ENCODE peak calls at places on chromosome 22, in seven cellular contexts. O is heart left ventricle, L is cardiac muscle cell, K is lung, B is tibial nerve, M is transverse colon, G is H9. W is an unnamed sample.

GRCh38 chr22:29479417-29480261 is at the start of gene NEFH:
- DNase-seq in O (no peak), L (peak), K (no peak), B (no peak), M (no peak), G (peak), W (no peak)

GRCh38 chr22:37370306-37370979 is 56.8 kb downstream of the ELFN2 start:
- DNase-seq in O (no peak), L (no peak), K (peak), B (no peak), M (peak), G (no peak), W (peak)

GRCh38 chr22:37173709-37174108 is 14.3 kb downstream of the C1QTNF6 start:
- DNase-seq in O (peak), L (no peak), K (no peak), B (no peak), M (no peak), G (no peak), W (no peak)

GRCh38 chr22:37324340-37325023 is 42.2 kb downstream of the CYTH4 start:
- DNase-seq in O (no peak), L (no peak), K (no peak), B (no peak), M (no peak), G (no peak), W (no peak)

GRCh38 chr22:32880061-32880460 is 78.6 kb downstream of the TIMP3 start:
- DNase-seq in O (no peak), L (no peak), K (no peak), B (no peak), M (no peak), G (no peak), W (no peak)

GRCh38 chr22:50561401-50562074 is 1.2 kb downstream of the SYCE3 start:
- DNase-seq in O (no peak), L (no peak), K (no peak), B (no peak), M (no peak), G (no peak), W (no peak)

GRCh38 chr22:37484115-37485005 is 1.8 kb downstream of the MFNG start:
- DNase-seq in O (peak), L (no peak), K (peak), B (peak), M (peak), G (no peak), W (peak)

GRCh38 chr22:37190262-37190780 is 2.3 kb upstream of the C1QTNF6 start:
- DNase-seq in O (no peak), L (peak), K (no peak), B (no peak), M (no peak), G (no peak), W (no peak)

GRCh38 chr22:23182289-23183106 is 2.2 kb downstream of the BCR start:
- DNase-seq in O (peak), L (peak), K (no peak), B (no peak), M (no peak), G (no peak), W (peak)

GRCh38 chr22:42692239-42693054 is 28.2 kb downstream of the A4GALT start:
- DNase-seq in O (peak), L (no peak), K (no peak), B (no peak), M (no peak), G (no peak), W (peak)
- H3K27ac ChIP-seq in O (peak), L (no peak), K (no peak), B (peak), M (peak), G (no peak), W (peak)

DNA sequence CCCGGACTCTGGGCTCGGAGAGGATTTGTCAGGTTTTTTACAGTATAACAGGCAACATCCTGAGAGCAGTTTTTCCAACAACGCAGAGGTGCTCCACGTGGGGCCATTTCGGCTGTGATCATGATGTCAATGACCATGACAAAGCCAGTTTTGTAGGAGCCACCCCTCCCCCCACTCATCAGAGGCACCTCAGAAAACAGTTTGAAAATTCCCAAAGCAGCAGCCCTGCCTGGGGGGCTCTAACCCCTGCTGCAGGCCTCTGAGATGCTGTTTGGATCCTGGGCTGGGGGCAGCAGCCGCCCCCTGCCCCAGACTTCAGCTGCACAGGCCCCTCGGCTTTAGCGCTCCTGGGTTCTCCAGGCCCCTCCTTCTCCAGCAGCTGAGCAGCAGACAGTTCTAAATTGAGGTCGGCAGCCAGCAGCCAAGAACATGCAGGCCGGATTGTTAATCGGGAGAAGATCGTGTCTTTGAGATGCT is 19.4 kb downstream of the NFAM1 start:
- DNase-seq in O (no peak), L (peak), K (no peak), B (no peak), M (no peak), G (peak), W (no peak)
- H3K27ac ChIP-seq in O (no peak), L (peak), K (no peak), B (no peak), M (no peak), G (no peak), W (no peak)

GRCh38 chr22:35526333-35526979 is 14.2 kb upstream of the RASD2 start:
- DNase-seq in O (no peak), L (no peak), K (no peak), B (no peak), M (no peak), G (no peak), W (no peak)
- H3K27ac ChIP-seq in O (no peak), L (no peak), K (no peak), B (no peak), M (no peak), G (no peak), W (no peak)

DNA sequence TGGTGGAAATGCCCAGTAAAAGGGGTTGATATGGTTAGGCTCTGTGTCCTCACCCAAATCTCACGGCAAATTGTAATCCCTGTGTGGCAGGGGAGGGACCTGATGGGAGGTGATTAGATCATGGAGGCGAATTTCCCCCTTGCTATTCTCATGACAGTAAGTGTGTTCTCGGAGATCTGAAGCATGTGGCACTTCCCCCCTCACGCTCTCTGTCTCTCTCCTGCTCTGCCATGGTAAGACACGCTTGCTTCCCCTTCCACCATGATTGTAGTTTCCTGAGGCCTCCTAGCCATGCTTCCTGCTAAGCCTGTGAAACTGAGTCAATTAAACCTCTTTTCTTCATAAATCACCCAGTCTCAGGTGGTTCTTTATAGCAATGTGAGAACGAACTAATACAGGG is 37.4 kb downstream of the PACSIN2 start:
- DNase-seq in O (no peak), L (no peak), K (no peak), B (no peak), M (no peak), G (no peak), W (no peak)
- H3K27ac ChIP-seq in O (peak), L (no peak), K (no peak), B (peak), M (peak), G (no peak), W (no peak)

DNA sequence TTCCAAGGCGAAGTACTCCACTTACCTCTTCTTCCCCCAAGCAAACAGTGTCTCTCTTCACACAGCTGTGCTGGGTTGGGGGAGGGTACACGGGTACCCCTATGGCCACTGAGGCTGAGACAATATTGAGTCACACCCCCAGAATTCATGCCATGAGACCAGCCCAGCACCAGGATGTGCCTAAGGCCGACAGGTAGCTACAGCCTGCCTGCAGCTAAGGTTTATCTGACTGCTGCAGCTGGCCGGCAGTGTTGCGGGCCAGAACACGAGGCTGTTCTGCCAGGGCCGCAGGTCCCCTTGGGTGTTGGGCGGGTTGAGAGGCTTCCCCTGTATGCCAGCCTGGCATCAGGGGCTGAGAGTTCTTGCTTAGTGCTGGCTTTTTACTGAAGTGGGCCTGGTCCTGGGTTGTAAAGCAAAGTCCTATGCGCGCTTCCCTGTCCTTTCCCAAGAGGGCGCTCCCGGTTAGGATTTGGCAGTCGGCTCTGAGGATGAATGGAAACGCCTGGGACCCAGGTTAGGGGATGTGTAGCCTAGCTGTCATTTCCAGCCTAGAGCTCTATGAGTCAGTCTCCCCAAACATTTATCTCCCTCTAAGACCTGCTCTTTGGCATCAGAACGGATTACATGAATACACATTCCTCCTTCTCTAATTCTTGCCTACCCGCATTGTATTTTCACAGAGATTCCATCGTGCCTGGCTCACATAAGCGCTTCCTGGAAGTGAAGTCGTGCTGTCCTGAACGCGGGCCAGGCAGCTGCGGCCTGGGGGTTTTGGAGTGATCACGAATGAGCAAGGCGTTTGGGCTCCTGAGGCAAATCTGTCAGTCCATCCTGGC is 7.1 kb downstream of the USP18 start:
- DNase-seq in O (peak), L (peak), K (peak), B (peak), M (peak), G (peak), W (peak)
- H3K27ac ChIP-seq in O (peak), L (no peak), K (no peak), B (peak), M (peak), G (no peak), W (no peak)

GRCh38 chr22:46687045-46687444 is 51.0 kb downstream of the CERK start:
- DNase-seq in O (no peak), L (no peak), K (no peak), B (no peak), M (no peak), G (no peak), W (no peak)

GRCh38 chr22:46684706-46685105 is 53.3 kb downstream of the CERK start:
- DNase-seq in O (no peak), L (peak), K (no peak), B (no peak), M (peak), G (no peak), W (peak)

GRCh38 chr22:46688949-46689348 is 49.1 kb downstream of the CERK start:
- DNase-seq in O (peak), L (no peak), K (no peak), B (no peak), M (peak), G (no peak), W (no peak)

GRCh38 chr22:46687460-46687859 is 50.6 kb downstream of the CERK start:
- DNase-seq in O (no peak), L (no peak), K (no peak), B (no peak), M (no peak), G (no peak), W (no peak)

GRCh38 chr22:46686221-46686872 is 51.7 kb downstream of the CERK start:
- DNase-seq in O (peak), L (no peak), K (no peak), B (no peak), M (no peak), G (no peak), W (no peak)
- H3K27ac ChIP-seq in O (peak), L (peak), K (peak), B (no peak), M (peak), G (no peak), W (no peak)

DNA sequence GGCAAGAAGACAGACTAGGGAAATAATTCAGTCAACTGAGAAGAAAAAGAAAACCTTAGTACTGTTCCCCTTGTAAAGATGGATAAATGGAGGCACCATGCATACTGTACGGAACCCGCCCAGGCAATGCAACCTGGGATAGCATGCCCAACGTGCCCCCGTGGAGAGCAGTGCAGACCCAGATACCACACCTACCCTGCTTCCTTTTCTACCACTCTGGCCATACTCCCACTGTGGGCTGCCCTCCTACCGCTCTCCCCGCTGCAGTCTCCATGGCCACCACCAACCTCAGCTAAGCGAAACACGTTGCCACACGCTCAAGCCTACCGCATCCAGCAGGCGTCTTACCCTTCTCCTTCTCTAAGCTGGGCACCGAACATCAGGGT is 117.4 kb upstream of the SERPIND1 start:
- DNase-seq in O (no peak), L (no peak), K (no peak), B (no peak), M (no peak), G (peak), W (no peak)
- H3K27ac ChIP-seq in O (no peak), L (no peak), K (no peak), B (no peak), M (no peak), G (no peak), W (no peak)

DNA sequence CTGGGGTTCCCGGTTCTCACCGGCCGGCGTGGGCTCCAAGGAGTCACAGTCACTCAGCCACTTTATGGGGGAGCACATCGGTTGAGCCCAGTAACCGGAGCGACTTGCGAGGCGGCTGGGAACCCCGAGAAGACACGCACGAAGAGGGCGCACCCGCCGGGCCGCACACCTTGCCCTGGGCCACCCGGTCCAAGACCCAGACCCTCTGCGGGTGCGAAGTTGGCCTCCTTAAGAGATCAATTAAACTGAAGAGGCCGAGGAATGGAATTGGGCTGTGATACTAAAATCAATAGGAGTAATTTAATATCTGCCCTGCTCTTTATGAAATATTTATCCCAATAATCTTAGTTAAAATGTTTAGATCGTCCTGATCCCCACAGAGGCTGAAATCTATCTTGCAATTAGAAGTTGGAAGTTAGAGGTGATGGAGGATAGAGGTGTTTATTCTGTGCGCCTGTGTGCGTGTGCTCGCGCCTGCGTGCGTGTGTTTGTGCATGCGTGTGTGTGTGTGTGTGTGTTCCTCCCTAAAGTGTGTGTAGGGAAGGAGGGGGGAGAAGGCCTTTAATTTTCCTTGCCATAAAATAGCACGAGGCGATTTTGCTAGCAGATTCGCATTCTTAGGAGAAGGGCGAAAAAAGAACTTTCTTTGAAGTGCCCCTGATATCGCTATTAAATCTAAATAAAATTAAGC is 978 bp upstream of the MN1 start:
- DNase-seq in O (peak), L (no peak), K (no peak), B (no peak), M (no peak), G (no peak), W (no peak)
- H3K27ac ChIP-seq in O (peak), L (peak), K (no peak), B (no peak), M (peak), G (no peak), W (no peak)

DNA sequence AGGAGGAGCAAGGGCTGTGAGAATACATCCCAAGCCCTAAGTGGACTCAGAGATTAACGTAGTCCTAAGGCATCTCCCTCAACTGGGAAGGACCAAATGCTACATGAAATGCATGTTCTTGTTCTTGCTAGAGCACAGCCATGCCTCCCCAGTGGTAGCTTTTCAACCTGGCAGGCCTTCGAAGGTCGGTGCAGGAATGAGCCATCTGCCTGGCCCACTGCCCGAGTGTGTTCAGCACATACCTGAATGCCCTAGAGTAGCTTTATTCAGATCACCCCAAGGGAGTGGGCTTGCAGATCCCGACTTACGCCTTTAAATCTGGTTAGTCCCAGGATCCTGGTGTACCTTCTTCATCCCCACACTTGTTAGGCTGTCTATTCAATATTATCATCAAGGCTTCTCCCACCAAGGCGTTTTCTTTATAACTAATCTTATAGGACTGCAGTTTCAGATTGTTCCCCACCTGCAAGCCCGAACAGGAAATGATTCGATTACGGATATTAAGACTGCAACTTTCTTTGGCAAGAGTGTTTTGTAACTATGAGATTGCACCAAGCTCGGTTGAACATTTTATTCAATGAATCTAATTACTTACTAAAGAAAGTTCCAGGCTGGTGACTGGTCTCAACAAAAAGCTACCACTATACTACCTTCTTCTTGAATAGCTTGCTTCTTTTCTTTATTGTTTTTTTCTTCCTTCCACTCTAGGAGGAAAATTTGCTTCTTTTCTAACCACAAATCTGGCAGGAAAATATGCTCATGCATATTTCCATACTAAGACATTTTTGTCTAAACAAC is 115.6 kb downstream of the SGSM3 start:
- DNase-seq in O (no peak), L (no peak), K (no peak), B (no peak), M (no peak), G (no peak), W (no peak)
- H3K27ac ChIP-seq in O (no peak), L (no peak), K (no peak), B (peak), M (no peak), G (no peak), W (no peak)

DNA sequence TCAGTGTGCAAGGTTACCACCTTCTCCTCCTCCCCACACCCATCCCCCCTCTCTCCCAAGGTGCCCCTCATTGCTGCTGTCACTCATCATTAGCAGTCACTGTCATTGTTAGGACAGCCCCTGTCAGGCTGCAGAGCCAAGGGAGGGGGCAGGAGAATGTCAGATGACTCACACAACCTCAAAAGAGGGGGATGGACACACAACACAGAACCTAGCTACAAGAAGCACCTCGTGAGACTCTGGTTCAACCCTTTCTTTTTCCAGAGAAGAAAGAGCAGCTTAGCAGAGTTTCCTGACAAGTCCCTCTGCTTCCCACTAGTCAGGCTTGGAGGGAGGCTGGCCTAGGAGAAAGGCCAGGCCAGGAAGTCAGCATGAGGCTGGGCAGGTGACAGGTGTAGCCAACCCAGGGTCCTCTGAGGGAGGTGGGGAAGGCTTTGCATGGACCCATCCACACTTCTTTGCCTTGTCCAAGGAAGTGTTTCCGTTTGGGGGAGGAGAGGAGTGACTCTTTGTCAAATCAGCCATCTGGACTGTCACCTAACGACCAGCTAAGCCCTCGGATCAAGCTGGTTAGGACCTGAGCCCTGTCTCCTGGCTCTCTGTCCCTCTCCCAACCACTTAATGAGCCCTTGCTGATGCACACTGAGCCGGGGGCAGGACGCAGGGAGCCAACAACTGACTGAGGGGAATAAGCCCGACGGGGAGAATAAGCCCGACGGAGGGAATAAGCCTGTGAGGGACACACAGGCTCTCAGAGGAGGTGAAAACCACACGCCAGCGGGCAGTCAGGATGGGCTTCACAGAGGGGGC is 18.3 kb downstream of the ADORA2A start:
- DNase-seq in O (no peak), L (no peak), K (no peak), B (no peak), M (no peak), G (peak), W (no peak)
- H3K27ac ChIP-seq in O (no peak), L (peak), K (no peak), B (no peak), M (no peak), G (no peak), W (no peak)